ENCODE peak calls at places on chromosomes 16 and 17, in six cellular contexts. U is prostate gland; I is activated CD8-positive, alpha-beta T cell treated with anti-CD3 and anti-CD28 coated beads for 36 hours; F is naive thymus-derived CD8-positive, alpha-beta T cell; V is omental fat pad; R is dorsolateral prefrontal cortex. E is an unnamed sample.

GRCh38 chr17:60473788-60474187 is 51.5 kb downstream of the CHCT1 start:
- DNase-seq in I (no peak), F (no peak), R (no peak), V (no peak), U (no peak), E (no peak)

GRCh38 chr16:86298166-86299131 is 211.9 kb upstream of the FOXF1 start:
- DNase-seq in I (no peak), R (no peak), V (no peak), U (no peak), F (no peak), E (no peak)

GRCh38 chr16:66476328-66477027 is 49.4 kb downstream of the BEAN1 start:
- DNase-seq in F (no peak), I (peak), U (no peak), V (no peak), R (no peak), E (no peak)

GRCh38 chr17:4304417-4305027 is 40.7 kb upstream of the ANKFY1 start:
- DNase-seq in V (peak), I (peak), F (peak), R (peak), U (peak), E (peak)

GRCh38 chr16:54175552-54176375 is 110.8 kb downstream of the IRX3 start:
- DNase-seq in V (no peak), I (no peak), R (no peak), F (no peak), U (no peak), E (no peak)

GRCh38 chr16:72848759-72849664 is 198.9 kb downstream of the ZFHX3 start:
- DNase-seq in R (peak), V (peak), I (no peak), U (peak), F (no peak), E (no peak)

GRCh38 chr17:10702574-10702973 is 5.2 kb downstream of the ADPRM start:
- DNase-seq in V (no peak), U (no peak), F (no peak), I (no peak), R (no peak), E (peak)

GRCh38 chr16:66516172-66516807 is 33.6 kb downstream of the TK2 start:
- DNase-seq in F (no peak), U (no peak), R (no peak), V (no peak), I (no peak), E (peak)

GRCh38 chr16:87332150-87332549 is 15.0 kb upstream of the C16orf95 start:
- DNase-seq in R (no peak), V (no peak), F (no peak), U (peak), I (no peak), E (no peak)

GRCh38 chr17:2697611-2698162 is 13.9 kb downstream of the CLUH start:
- DNase-seq in I (no peak), U (no peak), V (no peak), F (no peak), R (no peak), E (no peak)

GRCh38 chr17:77609553-77610517 is 348.7 kb upstream of the TNRC6C start:
- DNase-seq in F (peak), I (peak), U (peak), V (no peak), R (peak), E (peak)

GRCh38 chr17:35540589-35541404 is 3.3 kb upstream of the SLFN12L start:
- DNase-seq in U (no peak), R (no peak), F (no peak), I (peak), V (no peak), E (peak)

GRCh38 chr16:57133911-57134310 is 41.5 kb downstream of the CPNE2 start:
- DNase-seq in V (no peak), F (no peak), I (peak), U (no peak), R (no peak), E (no peak)

GRCh38 chr17:68172461-68172954 is 75.3 kb upstream of the AMZ2 start:
- DNase-seq in R (peak), I (peak), V (peak), U (peak), F (peak), E (peak)

GRCh38 chr17:68853439-68853838 is 101.8 kb downstream of the ABCA8 start:
- DNase-seq in I (no peak), U (no peak), V (no peak), R (no peak), F (no peak), E (no peak)